ENCODE peak calls at places on chromosomes 16 and 17, in nine cellular contexts. K, W, P, E, I, O, V, G and X are unnamed samples.
A peak's percentile ranks its signal among the peaks of the same experiment; 100 is the strongest.

GRCh38 chr17:61495161-61495857 is 43.1 kb downstream of the TBX4 start:
- DNase-seq in W (peak; percentile 62), P (peak; percentile 54), G (peak; percentile 88), V (no peak), O (peak; percentile 89), K (no peak), I (peak; percentile 93), E (no peak), X (no peak)

GRCh38 chr16:77450790-77451487 is 16.1 kb upstream of the ADAMTS18 start:
- DNase-seq in I (no peak), W (no peak), P (no peak), E (no peak), O (no peak), K (no peak), G (no peak), V (no peak), X (no peak)

GRCh38 chr17:39231587-39232551 is 6.1 kb upstream of the STAC2 start:
- DNase-seq in E (peak; percentile 40), O (no peak), G (peak; percentile 55), W (peak; percentile 28), V (no peak), P (peak; percentile 27), K (peak; percentile 60), I (peak; percentile 41), X (no peak)

GRCh38 chr16:15899538-15900100 is 11.2 kb upstream of the CEP20 start:
- DNase-seq in E (no peak), K (no peak), G (peak; percentile 86), V (peak; percentile 85), W (peak; percentile 88), P (peak; percentile 90), I (peak; percentile 86), O (peak; percentile 98), X (no peak)

GRCh38 chr16:27472091-27473020 is 70.4 kb downstream of the IL21R start:
- DNase-seq in P (no peak), W (no peak), V (no peak), O (no peak), I (peak; percentile 46), G (no peak), E (no peak), K (no peak), X (no peak)

GRCh38 chr17:47929218-47930000 is 12.0 kb upstream of the PNPO start:
- DNase-seq in G (no peak), P (no peak), V (no peak), O (no peak), I (no peak), W (no peak), K (peak; percentile 25), E (no peak), X (no peak)

GRCh38 chr16:78607465-78607864 is 508.0 kb downstream of the WWOX start:
- DNase-seq in V (no peak), E (no peak), P (no peak), O (no peak), W (no peak), K (no peak), G (no peak), I (peak; percentile 9), X (no peak)

GRCh38 chr17:82623707-82624106 is 24.5 kb downstream of the WDR45B start:
- DNase-seq in I (no peak), V (no peak), P (no peak), E (no peak), O (no peak), W (no peak), K (no peak), G (no peak), X (no peak)